ENCODE peak calls at places on chromosomes 5 and 9, in five cellular contexts. W, P, N, L and Y are unnamed samples.

GRCh38 chr5:140165921-140166270 is 9.1 kb upstream of the CYSTM1 start:
- DNase-seq in W (no peak), P (no peak), N (no peak), L (no peak), Y (no peak)

GRCh38 chr5:135249658-135250057 is 149.4 kb downstream of the MACROH2A1 start:
- DNase-seq in W (no peak), P (no peak), N (no peak), L (no peak), Y (no peak)

GRCh38 chr5:147830035-147830434 is 1.4 kb downstream of the SPINK1 start:
- DNase-seq in W (no peak), P (no peak), N (no peak), L (no peak), Y (no peak)

GRCh38 chr9:133048595-133048994 is 13.2 kb upstream of the CEL start:
- DNase-seq in W (no peak), P (peak), N (no peak), L (peak), Y (no peak)

GRCh38 chr5:151706906-151707305 is 20.2 kb upstream of the SPARC start:
- DNase-seq in W (no peak), P (no peak), N (no peak), L (no peak), Y (no peak)

GRCh38 chr9:78103971-78104433 is 72.4 kb upstream of the GNAQ start:
- DNase-seq in W (no peak), P (no peak), N (peak), L (no peak), Y (no peak)

GRCh38 chr5:172088801-172089200 is 82.4 kb upstream of the FBXW11 start:
- DNase-seq in W (no peak), P (no peak), N (no peak), L (no peak), Y (no peak)

GRCh38 chr9:97842960-97843359 is 10.1 kb upstream of the FOXE1 start:
- DNase-seq in W (no peak), P (no peak), N (no peak), L (no peak), Y (no peak)

GRCh38 chr5:73822989-73823339 is 197.0 kb downstream of the ARHGEF28 start:
- DNase-seq in W (no peak), P (no peak), N (no peak), L (no peak), Y (no peak)

GRCh38 chr5:140575309-140575708 is 10.7 kb downstream of the SLC35A4 start:
- DNase-seq in W (peak), P (peak), N (no peak), L (no peak), Y (no peak)

DNA sequence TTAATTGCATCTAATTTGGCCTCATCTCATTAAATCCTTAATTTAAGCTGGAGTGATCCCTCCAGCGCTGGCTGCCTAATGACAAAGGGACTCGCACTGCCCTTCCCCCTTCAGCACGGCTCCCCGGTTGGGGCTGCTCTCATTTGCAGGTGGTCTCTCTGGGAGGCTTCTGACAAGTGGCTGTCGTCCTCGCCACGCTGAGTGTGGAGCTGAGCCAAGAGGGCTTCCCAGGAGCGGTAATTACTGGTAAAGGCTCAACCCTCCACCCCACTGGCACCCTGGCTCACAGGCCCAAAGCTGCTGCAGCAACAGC is 107.8 kb upstream of the ALDH1B1 start:
- DNase-seq in W (no peak), P (no peak), N (no peak), L (no peak), Y (no peak)
- H3K4me3 ChIP-seq in W (no peak), P (no peak), N (no peak), L (no peak), Y (no peak)

DNA sequence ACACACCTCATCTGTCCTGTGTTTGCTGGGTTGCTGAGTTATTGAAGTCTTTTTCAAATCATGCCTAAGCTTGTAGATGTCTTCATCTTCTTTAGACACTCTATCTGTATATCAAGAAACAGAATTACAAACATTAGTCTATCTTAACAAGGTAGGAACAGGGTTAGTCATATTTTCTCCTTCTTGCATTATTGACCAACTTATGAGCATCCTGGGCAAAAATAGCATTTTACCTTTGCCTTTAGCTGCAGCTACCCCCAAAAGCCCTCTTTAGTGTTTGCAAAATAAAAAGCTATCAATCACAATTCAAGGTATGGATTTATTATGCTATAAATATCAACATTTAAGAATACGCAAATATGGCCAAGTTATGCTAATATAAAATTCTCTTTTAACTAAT is 3.4 kb downstream of the PLK2 start:
- DNase-seq in W (no peak), P (no peak), N (no peak), L (no peak), Y (no peak)
- H3K4me3 ChIP-seq in W (no peak), P (no peak), N (no peak), L (no peak), Y (no peak)

GRCh38 chr5:97224112-97224750 is 41.2 kb upstream of the RIOK2 start:
- DNase-seq in W (no peak), P (no peak), N (no peak), L (no peak), Y (no peak)

GRCh38 chr5:97231025-97231636 is 48.1 kb upstream of the RIOK2 start:
- DNase-seq in W (peak), P (no peak), N (peak), L (no peak), Y (peak)

GRCh38 chr5:97229196-97229595 is 46.1 kb upstream of the RIOK2 start:
- DNase-seq in W (no peak), P (no peak), N (no peak), L (no peak), Y (no peak)

GRCh38 chr5:97225222-97225621 is 42.2 kb upstream of the RIOK2 start:
- DNase-seq in W (no peak), P (no peak), N (no peak), L (no peak), Y (no peak)

DNA sequence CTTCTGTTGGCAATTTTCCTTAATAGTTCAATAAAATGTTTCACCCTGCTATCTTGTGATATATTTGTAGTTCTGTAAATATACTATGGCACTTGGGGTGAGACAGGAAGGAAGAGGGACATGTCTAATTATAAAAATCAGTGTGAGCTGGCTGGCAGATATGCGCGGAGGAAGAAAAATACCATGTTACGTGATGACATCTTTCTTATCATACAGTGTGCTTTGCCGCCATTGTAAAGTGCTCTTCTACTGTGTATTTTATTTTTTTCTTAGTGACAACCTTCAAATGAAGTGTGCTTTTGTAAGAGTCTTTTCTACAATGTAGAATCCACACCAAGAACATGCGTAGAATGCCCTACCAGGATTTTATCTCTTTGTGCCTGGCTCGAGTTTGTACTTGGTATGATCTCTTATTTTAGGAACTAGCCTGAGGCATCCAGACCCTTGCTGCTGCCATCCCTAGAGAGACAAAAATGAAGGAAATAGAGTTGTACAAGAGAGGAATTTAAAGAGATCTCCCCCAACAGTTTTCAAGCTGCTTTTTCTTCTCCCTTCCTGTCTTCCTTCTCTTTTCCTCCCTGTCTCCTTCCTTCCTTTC is 46.7 kb upstream of the RIOK2 start:
- DNase-seq in W (no peak), P (no peak), N (no peak), L (no peak), Y (no peak)
- H3K4me3 ChIP-seq in W (no peak), P (no peak), N (no peak), L (no peak), Y (no peak)

GRCh38 chr5:128538249-128539037 is 398 bp upstream of the FBN2 start:
- DNase-seq in W (peak), P (peak), N (peak), L (no peak), Y (no peak)
- H3K4me3 ChIP-seq in W (peak), P (peak), N (peak), L (no peak), Y (no peak)

GRCh38 chr5:83720805-83721431 is at the start of gene HAPLN1:
- DNase-seq in W (no peak), P (no peak), N (no peak), L (no peak), Y (no peak)
- H3K4me3 ChIP-seq in W (no peak), P (no peak), N (no peak), L (no peak), Y (no peak)